ENCODE peak calls at places on chromosomes 3 and 15, in six cellular contexts. F, N, X, D, U and G are unnamed samples.

GRCh38 chr3:30631237-30631961 is 25.0 kb downstream of the TGFBR2 start:
- DNase-seq in N (no peak), F (no peak), D (no peak), U (peak), X (no peak), G (no peak)

GRCh38 chr15:90213818-90214204 is 12.7 kb downstream of the SEMA4B start:
- DNase-seq in N (no peak), U (no peak), D (no peak), X (no peak), F (no peak), G (no peak)

GRCh38 chr3:77052733-77053680 is 13.1 kb downstream of the ROBO2 start:
- DNase-seq in X (no peak), F (no peak), N (no peak), U (no peak), D (no peak), G (no peak)

GRCh38 chr3:136957751-136958288 is at the start of gene IL20RB:
- DNase-seq in U (peak), F (no peak), D (no peak), X (no peak), N (no peak), G (peak)

GRCh38 chr15:66065325-66065724 is 188.2 kb downstream of the MEGF11 start:
- DNase-seq in X (no peak), F (no peak), N (no peak), D (no peak), U (no peak), G (no peak)

GRCh38 chr15:75338661-75339240 is 2.9 kb downstream of the COMMD4 start:
- DNase-seq in N (no peak), D (no peak), X (no peak), U (no peak), F (no peak), G (no peak)

GRCh38 chr15:45637552-45638033 is 2.8 kb downstream of the SQOR start:
- DNase-seq in D (peak), U (peak), X (no peak), F (peak), N (no peak), G (no peak)

GRCh38 chr3:144362126-144362525 is 390.5 kb downstream of the DIPK2A start:
- DNase-seq in D (no peak), N (peak), F (no peak), U (no peak), X (no peak), G (no peak)

GRCh38 chr15:69015591-69015990 is 1.1 kb downstream of the NOX5 start:
- DNase-seq in U (no peak), F (no peak), N (no peak), X (no peak), D (no peak), G (no peak)

GRCh38 chr15:88707766-88708165 is 69.0 kb downstream of the ISG20 start:
- DNase-seq in X (no peak), U (peak), F (no peak), N (no peak), D (no peak), G (no peak)

GRCh38 chr3:11145888-11146287 is 8.4 kb upstream of the HRH1 start:
- DNase-seq in D (no peak), N (no peak), X (no peak), U (peak), F (peak), G (no peak)

GRCh38 chr3:59451800-59452741 is 402.2 kb upstream of the CFAP20DC start:
- DNase-seq in N (no peak), U (no peak), F (no peak), X (no peak), D (no peak), G (no peak)

GRCh38 chr3:127037971-127038446 is 55.1 kb downstream of the PLXNA1 start:
- DNase-seq in N (no peak), D (no peak), X (no peak), U (no peak), F (no peak), G (no peak)

GRCh38 chr15:78684645-78685044 is 43.6 kb upstream of the CHRNB4 start:
- DNase-seq in X (no peak), U (no peak), N (peak), F (no peak), D (no peak), G (no peak)

GRCh38 chr3:15287565-15288330 is 44.6 kb downstream of the SH3BP5 start:
- DNase-seq in D (no peak), N (no peak), U (peak), X (no peak), F (no peak), G (no peak)

GRCh38 chr3:13548696-13549512 is at the start of gene FBLN2:
- DNase-seq in U (peak), F (no peak), X (peak), N (no peak), D (no peak), G (no peak)

GRCh38 chr3:31946484-31947081 is 34.5 kb downstream of the OSBPL10 start:
- DNase-seq in U (no peak), F (no peak), D (no peak), X (no peak), N (no peak), G (no peak)

GRCh38 chr15:29669823-29670222 is 152.4 kb downstream of the TJP1 start:
- DNase-seq in F (peak), N (no peak), X (no peak), U (peak), D (no peak), G (no peak)

GRCh38 chr3:115783938-115784738 is 160.8 kb downstream of the GAP43 start:
- DNase-seq in U (peak), F (peak), X (peak), D (peak), N (peak), G (peak)

GRCh38 chr15:31268911-31269784 is 57.5 kb upstream of the KLF13 start:
- DNase-seq in X (peak), N (no peak), F (no peak), D (no peak), U (no peak), G (no peak)

GRCh38 chr3:113264741-113265140 is 53.4 kb downstream of the BOC start:
- DNase-seq in F (no peak), D (no peak), N (no peak), X (peak), U (no peak), G (no peak)

GRCh38 chr3:88031543-88032148 is 27.2 kb downstream of the CGGBP1 start:
- DNase-seq in U (peak), N (peak), F (peak), D (no peak), X (no peak), G (no peak)

GRCh38 chr3:107959767-107960166 is 131.1 kb downstream of the CD47 start:
- DNase-seq in F (no peak), D (no peak), U (peak), X (no peak), N (no peak), G (no peak)

GRCh38 chr15:78651007-78651406 is 10.0 kb upstream of the CHRNB4 start:
- DNase-seq in D (no peak), N (no peak), X (no peak), U (no peak), F (no peak), G (no peak)

GRCh38 chr3:43959498-43960447 is 269.0 kb downstream of the ABHD5 start:
- DNase-seq in N (no peak), X (peak), F (no peak), U (no peak), D (no peak), G (no peak)

GRCh38 chr15:101047301-101047781 is 128.2 kb downstream of the LRRK1 start:
- DNase-seq in X (peak), U (no peak), N (no peak), D (no peak), F (no peak), G (no peak)

GRCh38 chr15:48393650-48394049 is 62.4 kb downstream of the DUT start:
- DNase-seq in X (no peak), U (peak), F (no peak), N (peak), D (no peak), G (no peak)

GRCh38 chr3:111781561-111782446 is 77.3 kb upstream of the PHLDB2 start:
- DNase-seq in N (no peak), X (no peak), F (no peak), U (peak), D (no peak), G (no peak)

GRCh38 chr3:62605413-62606068 is 232.2 kb upstream of the FEZF2 start:
- DNase-seq in N (no peak), D (no peak), U (no peak), X (no peak), F (no peak), G (no peak)

GRCh38 chr3:168977696-168978374 is 685.7 kb downstream of the MECOM start:
- DNase-seq in F (no peak), U (peak), X (no peak), D (no peak), N (no peak), G (no peak)